ENCODE peak calls at places on chromosome 19, in eight cellular contexts. J, Q, Y, A, C, L, M and E are unnamed samples.

GRCh38 chr19:41575998-41576397 is at the start of gene CEACAM21:
- DNase-seq in J (no peak), Q (no peak), Y (no peak), A (no peak), C (peak; percentile 22), L (no peak), M (no peak), E (no peak)

GRCh38 chr19:55703790-55704215 is 28.8 kb downstream of the EPN1 start:
- DNase-seq in J (peak; percentile 13), Q (no peak), Y (no peak), A (peak; percentile 66), C (peak; percentile 2), L (peak; percentile 2), M (no peak), E (peak; percentile 31)

GRCh38 chr19:17370026-17370587 is 7.0 kb downstream of the PLVAP start:
- DNase-seq in J (no peak), Q (no peak), Y (no peak), A (peak; percentile 32), C (peak; percentile 57), L (peak; percentile 50), M (no peak), E (no peak)

GRCh38 chr19:47107953-47108746 is 5.4 kb downstream of the ZC3H4 start:
- DNase-seq in J (no peak), Q (no peak), Y (no peak), A (peak; percentile 55), C (no peak), L (no peak), M (no peak), E (no peak)

GRCh38 chr19:5141278-5141925 is 172.5 kb downstream of the KDM4B start:
- DNase-seq in J (no peak), Q (no peak), Y (peak; percentile 71), A (peak; percentile 36), C (no peak), L (no peak), M (no peak), E (no peak)

GRCh38 chr19:50300814-50301606 is 28.2 kb downstream of the KCNC3 start:
- DNase-seq in J (no peak), Q (no peak), Y (no peak), A (peak; percentile 83), C (no peak), L (peak; percentile 42), M (no peak), E (no peak)

GRCh38 chr19:41351339-41352245 is 2.1 kb downstream of the TGFB1 start:
- DNase-seq in J (peak; percentile 25), Q (peak; percentile 68), Y (peak; percentile 90), A (peak; percentile 84), C (peak; percentile 27), L (peak; percentile 79), M (no peak), E (no peak)

GRCh38 chr19:907183-907853 is 5.7 kb downstream of the R3HDM4 start:
- DNase-seq in J (no peak), Q (no peak), Y (peak; percentile 82), A (no peak), C (no peak), L (no peak), M (no peak), E (no peak)

GRCh38 chr19:34461375-34462100 is 20.0 kb upstream of the WTIP start:
- DNase-seq in J (no peak), Q (no peak), Y (no peak), A (peak; percentile 42), C (no peak), L (peak; percentile 23), M (no peak), E (no peak)

GRCh38 chr19:46126086-46126485 is 1.6 kb upstream of the IGFL3 start:
- DNase-seq in J (no peak), Q (no peak), Y (no peak), A (peak; percentile 56), C (no peak), L (no peak), M (no peak), E (no peak)

GRCh38 chr19:36489920-36490415 is 607 bp upstream of the ZNF566 start:
- DNase-seq in J (no peak), Q (peak; percentile 54), Y (no peak), A (peak; percentile 93), C (no peak), L (no peak), M (no peak), E (peak; percentile 92)

GRCh38 chr19:38634757-38635482 is 12.5 kb upstream of the ACTN4 start:
- DNase-seq in J (peak; percentile 63), Q (peak; percentile 57), Y (peak; percentile 85), A (peak; percentile 67), C (peak; percentile 42), L (peak; percentile 88), M (no peak), E (peak; percentile 58)

GRCh38 chr19:18529782-18530181 is 7.9 kb upstream of the ELL start:
- DNase-seq in J (no peak), Q (no peak), Y (no peak), A (peak; percentile 32), C (no peak), L (no peak), M (no peak), E (no peak)

GRCh38 chr19:16398530-16399241 is 73.1 kb downstream of the EPS15L1 start:
- DNase-seq in J (no peak), Q (no peak), Y (no peak), A (peak; percentile 37), C (no peak), L (no peak), M (no peak), E (no peak)

GRCh38 chr19:35123573-35123972 is 8.0 kb downstream of the FXYD3 start:
- DNase-seq in J (peak; percentile 38), Q (no peak), Y (peak; percentile 82), A (peak; percentile 85), C (no peak), L (peak; percentile 17), M (no peak), E (no peak)

GRCh38 chr19:13401388-13401787 is 104.9 kb downstream of the CACNA1A start:
- DNase-seq in J (no peak), Q (no peak), Y (no peak), A (peak; percentile 50), C (no peak), L (no peak), M (no peak), E (peak; percentile 25)

GRCh38 chr19:16457195-16457953 is 14.4 kb downstream of the EPS15L1 start:
- DNase-seq in J (peak; percentile 29), Q (no peak), Y (peak; percentile 89), A (peak; percentile 60), C (peak; percentile 15), L (peak; percentile 59), M (no peak), E (no peak)

GRCh38 chr19:11995174-11995573 is 30.3 kb downstream of the ZNF763 start:
- DNase-seq in J (no peak), Q (no peak), Y (no peak), A (peak; percentile 60), C (no peak), L (peak; percentile 52), M (no peak), E (no peak)

GRCh38 chr19:40217027-40217810 is 965 bp downstream of the TTC9B start:
- DNase-seq in J (no peak), Q (no peak), Y (no peak), A (peak; percentile 21), C (no peak), L (no peak), M (no peak), E (no peak)

GRCh38 chr19:17026041-17026658 is 460 bp downstream of the CPAMD8 start:
- DNase-seq in J (no peak), Q (no peak), Y (peak; percentile 71), A (no peak), C (no peak), L (no peak), M (no peak), E (no peak)

GRCh38 chr19:4144666-4145261 is 8.7 kb upstream of the CREB3L3 start:
- DNase-seq in J (no peak), Q (no peak), Y (no peak), A (peak; percentile 58), C (no peak), L (peak; percentile 49), M (no peak), E (no peak)

GRCh38 chr19:1225451-1226226 is 12.2 kb downstream of the CBARP start:
- DNase-seq in J (no peak), Q (no peak), Y (no peak), A (no peak), C (no peak), L (no peak), M (no peak), E (no peak)